ENCODE peak calls at places on chromosomes 2 and 18, in eight cellular contexts. T, F, E, C, H, R, Z and N are unnamed samples.

GRCh38 chr2:229714736-229715541 is 584 bp upstream of the DNER start:
- DNase-seq in R (peak; percentile 52), Z (peak; percentile 16), C (peak; percentile 72), H (no peak), F (peak; percentile 80), E (no peak), T (no peak), N (no peak)

GRCh38 chr18:50096766-50097435 is 98.0 kb downstream of the MYO5B start:
- DNase-seq in T (no peak), F (no peak), R (no peak), Z (no peak), E (no peak), C (no peak), H (no peak), N (no peak)

GRCh38 chr2:202102425-202103005 is 29.5 kb downstream of the KIAA2012 start:
- DNase-seq in C (no peak), E (no peak), R (no peak), T (no peak), F (no peak), H (no peak), Z (no peak), N (peak; percentile 51)

GRCh38 chr2:100205128-100205527 is 62.7 kb upstream of the AFF3 start:
- DNase-seq in C (no peak), T (no peak), Z (no peak), F (no peak), R (no peak), H (no peak), E (no peak), N (no peak)

GRCh38 chr2:147368306-147368705 is 476.5 kb upstream of the ACVR2A start:
- DNase-seq in Z (no peak), E (no peak), C (no peak), F (no peak), T (no peak), H (no peak), R (no peak), N (no peak)

GRCh38 chr2:178211460-178211859 is 17.1 kb downstream of the OSBPL6 start:
- DNase-seq in C (no peak), H (no peak), F (no peak), T (no peak), E (no peak), Z (no peak), R (no peak), N (no peak)

GRCh38 chr2:37711308-37711731 is 39.9 kb upstream of the CDC42EP3 start:
- DNase-seq in Z (peak; percentile 36), F (peak; percentile 89), H (no peak), T (no peak), E (no peak), R (peak; percentile 19), C (peak; percentile 98), N (no peak)

GRCh38 chr2:28676153-28676835 is 75.3 kb upstream of the PPP1CB start:
- DNase-seq in H (no peak), E (no peak), C (peak; percentile 16), T (no peak), R (no peak), F (no peak), Z (no peak), N (no peak)